ENCODE peak calls at places on chromosomes 16 and 17, in four cellular contexts. B is H1, E is HepG2, M is GM12878. O is an unnamed sample.

GRCh38 chr16:57970971-57971370 is at the start of gene CNGB1:
- DNase-seq in B (no peak), E (no peak), M (no peak), O (no peak)

GRCh38 chr17:64622931-64623654 is 39.0 kb downstream of the SMURF2 start:
- DNase-seq in B (no peak), E (peak), M (no peak), O (no peak)

GRCh38 chr17:6701719-6702118 is 11.4 kb downstream of the SLC13A5 start:
- DNase-seq in B (peak), E (peak), M (no peak), O (peak)

GRCh38 chr17:31690118-31690517 is 168.9 kb downstream of the COPRS start:
- DNase-seq in B (no peak), E (no peak), M (no peak), O (no peak)

GRCh38 chr16:81445143-81445922 is 725 bp downstream of the CMIP start:
- DNase-seq in B (peak), E (no peak), M (no peak), O (no peak)

GRCh38 chr17:74368341-74369152 is 1.2 kb downstream of the GPR142 start:
- DNase-seq in B (peak), E (peak), M (no peak), O (no peak)

GRCh38 chr17:50064253-50064991 is 8.5 kb downstream of the ITGA3 start:
- DNase-seq in B (no peak), E (no peak), M (no peak), O (no peak)

GRCh38 chr16:80744856-80745255 is 59.5 kb downstream of the CDYL2 start:
- DNase-seq in B (no peak), E (no peak), M (no peak), O (no peak)

GRCh38 chr17:74350486-74350885 is 11.2 kb downstream of the BTBD17 start:
- DNase-seq in B (no peak), E (no peak), M (no peak), O (no peak)

GRCh38 chr17:34862384-34862783 is 98.9 kb downstream of the CCT6B start:
- DNase-seq in B (no peak), E (no peak), M (no peak), O (no peak)

GRCh38 chr17:42281571-42282096 is 5.4 kb upstream of the STAT5B start:
- DNase-seq in B (no peak), E (no peak), M (no peak), O (no peak)

GRCh38 chr16:381788-382717 is at the start of gene PGAP6:
- DNase-seq in B (peak), E (no peak), M (no peak), O (no peak)

GRCh38 chr17:50129946-50130777 is at the start of gene SAMD14:
- DNase-seq in B (no peak), E (no peak), M (no peak), O (no peak)

GRCh38 chr16:10876799-10877341 is at the start of gene CIITA:
- DNase-seq in B (no peak), E (no peak), M (peak), O (no peak)

GRCh38 chr17:46159686-46160085 is 33.5 kb downstream of the KANSL1 start:
- DNase-seq in B (no peak), E (no peak), M (no peak), O (no peak)

GRCh38 chr17:70520447-70520846 is 351.1 kb downstream of the KCNJ2 start:
- DNase-seq in B (no peak), E (no peak), M (no peak), O (no peak)

GRCh38 chr16:19835989-19836421 is 48.6 kb downstream of the GPRC5B start:
- DNase-seq in B (no peak), E (no peak), M (no peak), O (no peak)

GRCh38 chr16:49810769-49811315 is 45.1 kb downstream of the ZNF423 start:
- DNase-seq in B (no peak), E (no peak), M (no peak), O (no peak)

GRCh38 chr16:30760160-30760559 is 1.7 kb downstream of the CFAP119 start:
- DNase-seq in B (no peak), E (no peak), M (no peak), O (no peak)

GRCh38 chr17:63150466-63150865 is 184.4 kb downstream of the TANC2 start:
- DNase-seq in B (no peak), E (no peak), M (no peak), O (no peak)

GRCh38 chr16:19432429-19432828 is 14.7 kb downstream of the TMC5 start:
- DNase-seq in B (no peak), E (peak), M (no peak), O (no peak)

GRCh38 chr17:77725851-77726250 is 232.7 kb upstream of the TNRC6C start:
- DNase-seq in B (peak), E (no peak), M (no peak), O (no peak)

GRCh38 chr17:78381601-78382168 is 3.2 kb downstream of the PGS1 start:
- DNase-seq in B (no peak), E (no peak), M (no peak), O (no peak)

GRCh38 chr16:22008215-22009142 is 568 bp downstream of the MOSMO start:
- DNase-seq in B (peak), E (no peak), M (no peak), O (no peak)

GRCh38 chr16:22007509-22008214 is at the start of gene MOSMO:
- DNase-seq in B (peak), E (peak), M (no peak), O (peak)

GRCh38 chr16:22007159-22007508 is 777 bp upstream of the MOSMO start:
- DNase-seq in B (no peak), E (no peak), M (no peak), O (no peak)

GRCh38 chr16:22005746-22006145 is 2.2 kb upstream of the MOSMO start:
- DNase-seq in B (no peak), E (no peak), M (no peak), O (no peak)

DNA sequence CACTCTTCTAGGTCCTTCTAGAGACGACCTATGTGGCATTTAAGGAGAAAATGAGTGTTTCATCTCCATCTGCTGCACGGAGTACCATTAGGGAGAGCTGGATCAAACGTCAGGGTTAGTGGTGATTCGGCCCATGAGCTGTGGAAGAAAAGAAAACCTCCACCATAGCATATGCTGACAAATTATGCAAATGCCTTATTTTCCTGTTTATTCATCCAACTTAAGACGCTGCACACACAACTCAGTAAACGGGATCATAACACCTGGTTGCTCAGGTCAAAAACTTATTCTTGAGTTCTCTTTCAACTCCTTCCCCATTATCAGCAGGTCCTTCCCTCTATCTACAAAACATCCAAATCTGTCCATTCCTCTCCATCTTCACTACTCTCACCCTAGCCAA is 1.3 kb upstream of the MOSMO start:
- DNase-seq in B (peak), E (no peak), M (no peak), O (no peak)
- H3K4me3 ChIP-seq in B (peak), E (peak), M (peak), O (peak)

DNA sequence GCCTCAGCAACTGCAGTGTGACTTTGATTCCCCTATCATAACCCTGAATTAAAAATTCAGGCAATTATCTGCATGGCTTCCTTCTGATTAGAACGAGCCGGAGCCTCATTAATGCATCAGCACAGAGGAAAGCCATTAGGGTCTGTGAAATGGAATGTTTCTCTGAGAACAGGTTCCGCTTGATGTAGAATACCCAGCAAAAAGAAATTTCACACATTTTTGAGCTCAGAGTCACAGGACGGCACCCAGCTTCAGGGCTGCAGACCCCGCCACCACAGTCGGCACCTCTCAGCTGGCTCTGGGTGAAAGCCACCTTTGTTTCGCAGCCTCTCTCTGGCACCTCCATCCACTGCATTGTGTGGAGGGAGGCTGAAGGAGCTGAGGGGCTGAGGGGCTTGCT is 45.3 kb upstream of the HNF1B start:
- DNase-seq in B (no peak), E (no peak), M (no peak), O (no peak)
- TF ChIP-seq SUZ12 in B (no peak), E (no peak), M (no peak), O (no peak)

GRCh38 chr16:89988951-89989350 is 30.3 kb downstream of the DBNDD1 start:
- DNase-seq in B (no peak), E (no peak), M (no peak), O (no peak)
- H3K4me3 ChIP-seq in B (no peak), E (no peak), M (no peak), O (no peak)

GRCh38 chr16:66639091-66639885 is 34.8 kb downstream of the CMTM3 start:
- DNase-seq in B (no peak), E (no peak), M (no peak), O (no peak)
- TF ChIP-seq SUZ12 in B (no peak), E (no peak), M (no peak), O (no peak)

GRCh38 chr17:66965801-66966528 is 1.5 kb downstream of the CACNG4 start:
- DNase-seq in B (peak), E (no peak), M (no peak), O (no peak)
- H3K4me3 ChIP-seq in B (peak), E (no peak), M (no peak), O (peak)

DNA sequence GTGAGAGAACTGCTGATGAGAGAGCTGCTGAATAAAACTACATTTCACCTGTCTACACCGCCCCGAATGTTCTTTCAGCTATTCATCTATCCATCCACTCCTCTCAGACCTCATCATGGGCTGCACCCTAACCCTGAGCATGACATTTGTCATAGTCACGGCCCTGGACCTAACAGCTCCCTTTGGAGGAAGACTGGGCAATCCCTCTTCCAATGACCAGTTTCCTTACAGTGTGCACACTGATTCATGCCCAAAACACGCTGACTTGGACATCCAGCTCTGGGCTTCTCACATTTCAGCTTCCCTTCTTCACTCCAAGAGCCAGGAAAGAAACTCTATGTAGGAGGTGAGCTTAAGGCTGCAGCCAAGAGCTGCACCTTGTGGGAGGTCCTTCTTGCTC is 41.8 kb upstream of the ARL4D start:
- DNase-seq in B (no peak), E (no peak), M (no peak), O (no peak)
- TF ChIP-seq SUZ12 in B (no peak), E (no peak), M (no peak), O (no peak)

DNA sequence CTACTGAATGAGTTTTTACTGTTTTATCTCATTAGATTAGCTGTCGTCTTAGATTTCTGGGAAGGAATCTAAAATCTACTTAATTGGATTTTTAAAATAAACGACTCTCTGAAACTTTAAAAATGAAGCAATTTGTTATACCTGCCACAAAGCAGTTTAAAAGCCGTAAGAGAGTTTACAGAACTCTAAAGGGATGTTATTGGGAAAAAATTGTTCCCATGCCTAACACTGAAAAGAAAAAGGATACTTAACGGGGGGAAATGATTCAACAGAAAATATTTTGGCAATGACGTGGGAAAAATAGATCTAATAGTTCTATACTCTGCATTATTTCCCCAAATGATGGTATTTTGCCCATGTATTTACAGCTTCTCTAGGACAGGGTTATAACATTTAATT is 27.0 kb downstream of the ARHGAP17 start:
- DNase-seq in B (no peak), E (no peak), M (no peak), O (no peak)
- H3K4me3 ChIP-seq in B (no peak), E (no peak), M (no peak), O (no peak)

GRCh38 chr17:37179893-37180292 is 195.9 kb upstream of the C17orf78 start:
- DNase-seq in B (no peak), E (no peak), M (no peak), O (no peak)
- TF ChIP-seq SUZ12 in B (no peak), E (no peak), M (no peak), O (no peak)